ENCODE peak calls at places on chromosome 1, in six cellular contexts. L, D, F, O, B and S are unnamed samples.
A peak's percentile ranks its signal among the peaks of the same experiment; 100 is the strongest.

GRCh38 chr1:32353886-32354570 is 8.3 kb downstream of the FAM229A start:
- DNase-seq in L (no peak), D (no peak), F (no peak), O (peak; percentile 26), B (no peak), S (peak; percentile 47)

GRCh38 chr1:182279724-182280506 is 111.7 kb downstream of the GLUL start:
- DNase-seq in L (no peak), D (no peak), F (no peak), O (no peak), B (peak; percentile 91), S (no peak)

GRCh38 chr1:119475866-119476439 is 31.1 kb upstream of the HSD3B1 start:
- DNase-seq in L (no peak), D (peak; percentile 40), F (peak; percentile 57), O (peak; percentile 31), B (peak; percentile 46), S (peak; percentile 56)

GRCh38 chr1:172154571-172154970 is 265.9 kb upstream of the C1orf105 start:
- DNase-seq in L (peak; percentile 23), D (peak; percentile 13), F (no peak), O (peak; percentile 75), B (no peak), S (no peak)

GRCh38 chr1:173341307-173341706 is 134.2 kb upstream of the TNFSF4 start:
- DNase-seq in L (no peak), D (no peak), F (no peak), O (no peak), B (no peak), S (no peak)

GRCh38 chr1:41102208-41102607 is 80.7 kb upstream of the SLFNL1 start:
- DNase-seq in L (no peak), D (no peak), F (no peak), O (peak; percentile 97), B (no peak), S (no peak)

GRCh38 chr1:200260587-200261335 is 149.1 kb downstream of the ZNF281 start:
- DNase-seq in L (no peak), D (no peak), F (no peak), O (no peak), B (peak; percentile 36), S (no peak)

GRCh38 chr1:69271569-69271968 is 296.2 kb upstream of the LRRC7 start:
- DNase-seq in L (no peak), D (no peak), F (no peak), O (no peak), B (no peak), S (no peak)

GRCh38 chr1:26686795-26687194 is 9.0 kb upstream of the ARID1A start:
- DNase-seq in L (no peak), D (no peak), F (peak; percentile 41), O (no peak), B (no peak), S (no peak)

GRCh38 chr1:155022927-155023236 is 10.7 kb downstream of the DCST2 start:
- DNase-seq in L (no peak), D (no peak), F (no peak), O (no peak), B (no peak), S (peak; percentile 23)

GRCh38 chr1:180230416-180230790 is 339 bp downstream of the LHX4 start:
- DNase-seq in L (no peak), D (peak; percentile 47), F (peak; percentile 54), O (no peak), B (no peak), S (no peak)

GRCh38 chr1:26833432-26834405 is 7.2 kb downstream of the ZDHHC18 start:
- DNase-seq in L (peak; percentile 88), D (no peak), F (no peak), O (no peak), B (no peak), S (peak; percentile 76)

GRCh38 chr1:95232646-95233320 is 1.2 kb upstream of the RWDD3 start:
- DNase-seq in L (no peak), D (no peak), F (no peak), O (no peak), B (no peak), S (no peak)

GRCh38 chr1:41662656-41663437 is 178.4 kb upstream of the EDN2 start:
- DNase-seq in L (no peak), D (peak; percentile 22), F (no peak), O (no peak), B (no peak), S (peak; percentile 22)

GRCh38 chr1:11453742-11454442 is 25.1 kb upstream of the DISP3 start:
- DNase-seq in L (no peak), D (no peak), F (no peak), O (no peak), B (no peak), S (no peak)

GRCh38 chr1:150221552-150221951 is 14.4 kb downstream of the ANP32E start:
- DNase-seq in L (no peak), D (peak; percentile 36), F (no peak), O (no peak), B (no peak), S (peak; percentile 40)

GRCh38 chr1:86846166-86846647 is 67.7 kb downstream of the SELENOF start:
- DNase-seq in L (no peak), D (no peak), F (no peak), O (peak; percentile 45), B (no peak), S (peak; percentile 66)

GRCh38 chr1:18951818-18952391 is 4.6 kb downstream of the IFFO2 start:
- DNase-seq in L (peak; percentile 83), D (no peak), F (no peak), O (no peak), B (no peak), S (peak; percentile 34)

GRCh38 chr1:58966103-58966916 is 182.5 kb upstream of the JUN start:
- DNase-seq in L (no peak), D (no peak), F (no peak), O (no peak), B (no peak), S (no peak)

GRCh38 chr1:58971629-58972140 is 187.8 kb upstream of the JUN start:
- DNase-seq in L (no peak), D (no peak), F (no peak), O (no peak), B (peak; percentile 66), S (no peak)

GRCh38 chr1:58964880-58965279 is 181.0 kb upstream of the JUN start:
- DNase-seq in L (no peak), D (no peak), F (no peak), O (no peak), B (peak; percentile 51), S (peak; percentile 28)

GRCh38 chr1:58966917-58967733 is 183.3 kb upstream of the JUN start:
- DNase-seq in L (no peak), D (no peak), F (no peak), O (no peak), B (no peak), S (no peak)

GRCh38 chr1:58968360-58968952 is 184.6 kb upstream of the JUN start:
- DNase-seq in L (peak; percentile 92), D (no peak), F (peak; percentile 26), O (peak; percentile 75), B (no peak), S (no peak)
- TF ChIP-seq CTCF in L (no peak), D (no peak), F (no peak), O (no peak), B (no peak), S (no peak)

GRCh38 chr1:28322209-28322608 is 6.6 kb upstream of the MED18 start:
- DNase-seq in L (peak; percentile 48), D (no peak), F (no peak), O (no peak), B (no peak), S (no peak)
- TF ChIP-seq MAX in L (no peak), D (no peak), F (no peak), O (no peak), B (no peak), S (no peak)

GRCh38 chr1:42975038-42975437 is 16.4 kb upstream of the SLC2A1 start:
- DNase-seq in L (no peak), D (no peak), F (no peak), O (no peak), B (no peak), S (no peak)

GRCh38 chr1:42975561-42976225 is 17.0 kb upstream of the SLC2A1 start:
- DNase-seq in L (no peak), D (no peak), F (no peak), O (no peak), B (no peak), S (no peak)

GRCh38 chr1:42971848-42972291 is 13.2 kb upstream of the SLC2A1 start:
- DNase-seq in L (no peak), D (no peak), F (no peak), O (peak; percentile 29), B (no peak), S (no peak)

GRCh38 chr1:42973799-42974198 is 15.1 kb upstream of the SLC2A1 start:
- DNase-seq in L (no peak), D (no peak), F (no peak), O (no peak), B (no peak), S (no peak)

DNA sequence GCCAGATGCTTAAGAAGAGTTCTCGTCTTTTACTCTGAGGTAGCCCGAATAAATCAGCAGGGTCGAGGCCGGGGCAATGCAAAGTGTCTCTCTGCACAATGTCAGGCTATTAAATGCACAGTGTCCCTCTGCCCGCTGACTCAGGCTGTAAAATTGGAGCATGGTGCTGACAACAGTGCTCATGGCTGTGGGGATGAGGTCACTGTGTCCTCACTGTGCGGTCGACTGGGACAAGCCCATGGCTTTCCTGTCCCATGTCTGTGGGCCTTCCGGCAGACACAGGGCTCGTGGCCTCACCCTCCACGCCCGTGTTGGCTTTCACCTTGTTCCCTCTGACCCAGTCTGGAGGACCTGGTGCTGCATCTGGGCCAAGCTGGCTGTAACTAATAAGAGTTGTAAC is 14.6 kb upstream of the SLC2A1 start:
- DNase-seq in L (no peak), D (no peak), F (no peak), O (no peak), B (no peak), S (no peak)
- TF ChIP-seq MYC in L (no peak), D (no peak), F (no peak), O (no peak), B (no peak), S (no peak)

DNA sequence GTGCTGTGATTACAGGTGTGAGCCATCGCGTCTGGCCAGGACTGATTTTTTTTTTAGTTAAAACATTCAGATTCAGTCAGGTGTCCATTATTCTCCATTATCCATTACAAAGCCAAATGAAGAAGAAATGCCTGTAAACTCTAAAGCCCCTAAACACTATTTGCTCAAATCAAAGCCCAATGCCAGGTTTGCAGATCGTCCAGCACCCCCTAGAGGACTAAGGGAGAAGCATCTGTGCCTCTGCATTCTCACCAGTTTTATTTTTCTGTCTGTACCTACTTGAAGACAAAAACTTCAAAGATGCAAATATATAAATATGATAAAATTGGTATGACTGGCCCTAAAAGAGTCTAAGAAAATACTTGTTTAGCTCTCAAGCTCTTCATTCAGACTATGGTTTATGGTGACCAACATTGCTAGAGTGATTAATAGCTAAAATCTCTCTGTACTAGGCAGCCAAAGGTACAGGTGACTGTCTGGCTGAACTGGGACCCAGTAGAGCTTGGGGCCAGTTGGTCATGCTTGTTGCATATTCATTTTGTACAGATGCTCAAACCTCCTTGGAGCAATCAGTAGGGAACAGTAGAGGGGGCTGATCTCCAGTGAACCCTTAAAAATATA is 138.4 kb downstream of the SYT2 start:
- DNase-seq in L (no peak), D (peak; percentile 53), F (peak; percentile 63), O (peak; percentile 54), B (peak; percentile 26), S (peak; percentile 62)
- TF ChIP-seq CTCF in L (peak; percentile 88), D (peak; percentile 76), F (peak; percentile 87), O (peak; percentile 82), B (peak; percentile 72), S (peak; percentile 92)